ENCODE peak calls at places on chromosome 15, in five cellular contexts. H is HCT116, J is GM23248, C is neural progenitor cell, U is GM23338. S is an unnamed sample.

GRCh38 chr15:80710635-80711553 is 15.8 kb downstream of the ABHD17C start:
- DNase-seq in H (no peak), U (no peak), J (peak; percentile 42), C (no peak), S (no peak)

GRCh38 chr15:32651229-32651837 is 9.8 kb downstream of the SCG5 start:
- DNase-seq in C (peak; percentile 74), H (peak; percentile 23), J (peak; percentile 86), U (peak; percentile 86), S (peak; percentile 70)

GRCh38 chr15:63379492-63380150 is 2.0 kb downstream of the CA12 start:
- DNase-seq in C (no peak), U (no peak), J (peak; percentile 17), H (no peak), S (no peak)

GRCh38 chr15:90895571-90896117 is 7.5 kb upstream of the MAN2A2 start:
- DNase-seq in J (peak; percentile 28), U (peak; percentile 71), C (peak; percentile 26), H (no peak), S (no peak)

GRCh38 chr15:77025941-77026411 is 31.1 kb downstream of the PSTPIP1 start:
- DNase-seq in C (no peak), J (no peak), U (no peak), H (no peak), S (no peak)

GRCh38 chr15:33066584-33066983 is 127.9 kb downstream of the FMN1 start:
- DNase-seq in J (no peak), U (no peak), C (no peak), H (no peak), S (no peak)

GRCh38 chr15:101059381-101060341 is 140.5 kb downstream of the LRRK1 start:
- DNase-seq in H (no peak), C (no peak), J (no peak), U (no peak), S (no peak)

GRCh38 chr15:45179221-45179985 is 8.4 kb downstream of the SHF start:
- DNase-seq in J (peak; percentile 38), H (peak; percentile 60), C (peak; percentile 57), U (peak; percentile 84), S (peak; percentile 27)

GRCh38 chr15:95086543-95087252 is 855.3 kb downstream of the MCTP2 start:
- DNase-seq in U (no peak), J (no peak), H (peak; percentile 8), C (no peak), S (no peak)

GRCh38 chr15:32952901-32953889 is 235.4 kb downstream of the GREM1 start:
- DNase-seq in C (peak; percentile 13), H (no peak), U (peak; percentile 53), J (no peak), S (no peak)

GRCh38 chr15:101264911-101265641 is 12.2 kb downstream of the SELENOS start:
- DNase-seq in J (no peak), C (no peak), H (no peak), U (no peak), S (peak; percentile 92)

GRCh38 chr15:68401496-68402431 is 30.2 kb downstream of the ITGA11 start:
- DNase-seq in U (no peak), C (no peak), H (no peak), J (no peak), S (no peak)

GRCh38 chr15:74170845-74171578 is 2.5 kb upstream of the ISLR start:
- DNase-seq in U (no peak), C (no peak), H (no peak), J (no peak), S (no peak)

GRCh38 chr15:74826372-74826819 is at the start of gene CPLX3:
- DNase-seq in C (peak; percentile 83), H (no peak), J (peak; percentile 32), U (peak; percentile 69), S (peak; percentile 33)

GRCh38 chr15:76470691-76471090 is 134.1 kb downstream of the ISL2 start:
- DNase-seq in J (peak; percentile 63), H (no peak), U (no peak), C (no peak), S (no peak)

GRCh38 chr15:86735244-86736040 is 655.8 kb downstream of the AGBL1 start:
- DNase-seq in U (no peak), J (no peak), H (no peak), C (no peak), S (no peak)

GRCh38 chr15:75049392-75049791 is 26.0 kb downstream of the PPCDC start:
- DNase-seq in U (no peak), J (no peak), C (no peak), H (no peak), S (no peak)

GRCh38 chr15:45129651-45130129 is at the start of the genes DUOX1 and DUOXA1:
- DNase-seq in U (peak; percentile 75), C (peak; percentile 67), J (peak; percentile 56), H (peak; percentile 16), S (peak; percentile 9)

GRCh38 chr15:31439328-31439727 is 112.7 kb downstream of the KLF13 start:
- DNase-seq in H (peak; percentile 21), J (no peak), C (peak; percentile 50), U (peak; percentile 66), S (peak; percentile 51)

GRCh38 chr15:78996876-78997275 is 52.0 kb upstream of the CTSH start:
- DNase-seq in C (no peak), U (no peak), H (no peak), J (no peak), S (no peak)

GRCh38 chr15:55649058-55649423 is 60.9 kb upstream of the PYGO1 start:
- DNase-seq in J (peak; percentile 86), H (no peak), C (no peak), U (no peak), S (no peak)

GRCh38 chr15:96333194-96334016 is 2.9 kb downstream of the NR2F2 start:
- DNase-seq in U (peak; percentile 87), H (no peak), C (peak; percentile 62), J (peak; percentile 65), S (no peak)

GRCh38 chr15:38541046-38541445 is 23.6 kb downstream of the RASGRP1 start:
- DNase-seq in H (no peak), U (no peak), C (no peak), J (no peak), S (no peak)

GRCh38 chr15:83380026-83380425 is 67.1 kb upstream of the SH3GL3 start:
- DNase-seq in J (peak; percentile 53), U (no peak), C (no peak), H (peak; percentile 50), S (no peak)

DNA sequence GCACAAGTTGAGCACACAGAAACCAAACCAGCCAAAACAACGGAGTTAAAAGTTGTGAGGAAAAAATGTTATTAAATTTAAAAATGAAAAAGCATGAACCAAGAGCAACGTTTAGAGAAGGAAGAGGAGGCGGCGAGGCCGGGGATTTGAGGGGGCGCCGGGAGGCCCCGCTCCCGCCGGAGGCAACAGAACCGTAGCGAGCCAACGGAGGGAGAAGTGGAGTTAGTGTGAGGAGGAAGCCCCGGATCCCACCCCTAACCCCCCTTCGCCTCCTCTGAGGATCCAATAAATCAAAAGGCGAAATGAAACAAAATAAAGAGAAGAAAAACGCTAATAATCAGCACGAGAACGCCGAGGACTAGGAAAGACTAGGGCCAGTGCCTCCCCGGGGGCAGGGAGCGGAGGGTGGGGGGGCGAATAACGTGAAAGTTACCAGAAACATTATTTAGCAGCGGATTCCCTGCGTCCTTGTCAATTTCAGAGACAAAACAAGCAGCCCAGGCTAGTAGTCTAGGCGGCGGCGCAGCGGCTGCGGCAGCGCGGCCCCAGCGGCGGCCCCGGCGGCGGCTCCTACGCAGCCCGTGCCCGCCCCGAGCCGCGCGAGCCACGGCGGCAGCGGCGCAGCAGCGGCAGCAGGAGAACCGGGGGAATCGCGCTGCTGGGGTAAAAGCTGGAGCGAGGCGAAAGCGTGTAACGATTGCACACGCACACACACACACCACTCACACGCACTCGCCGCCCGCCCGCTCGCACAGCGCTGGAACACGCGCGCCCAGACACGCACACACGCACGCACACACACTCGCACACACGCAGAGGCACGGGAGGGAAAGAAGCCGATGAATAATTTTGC is 1.7 kb downstream of the MEIS2 start:
- DNase-seq in H (no peak), J (peak; percentile 81), U (peak; percentile 61), C (peak; percentile 77), S (peak; percentile 53)
- TF ChIP-seq EZH2phosphoT487 in H (no peak), J (no peak), U (peak; percentile 71), C (no peak), S (no peak)

GRCh38 chr15:52563499-52564060 is 5.2 kb downstream of the ARPP19 start:
- DNase-seq in C (no peak), U (no peak), J (no peak), H (no peak), S (no peak)

GRCh38 chr15:52567886-52568568 is 803 bp downstream of the ARPP19 start:
- DNase-seq in J (peak; percentile 62), H (peak; percentile 8), U (peak; percentile 39), C (no peak), S (peak; percentile 46)

GRCh38 chr15:52569244-52569585 is 385 bp upstream of the ARPP19 start:
- DNase-seq in H (no peak), J (no peak), C (no peak), U (no peak), S (no peak)

GRCh38 chr15:52568569-52569243 is at the start of gene ARPP19:
- DNase-seq in H (peak; percentile 95), U (peak; percentile 98), C (peak; percentile 97), J (peak; percentile 90), S (peak; percentile 89)

GRCh38 chr15:52566889-52567288 is 1.9 kb downstream of the ARPP19 start:
- DNase-seq in J (no peak), C (no peak), U (no peak), H (no peak), S (peak; percentile 38)
- H3K4me3 ChIP-seq in J (peak overlapping the region; percentile 95), C (peak overlapping the region; percentile 81), U (peak overlapping the region; percentile 95), H (peak overlapping the region; percentile 98), S (peak overlapping the region; percentile 77)

GRCh38 chr15:59703979-59704796 is 15.1 kb upstream of the BNIP2 start:
- DNase-seq in U (no peak), H (no peak), C (no peak), J (no peak), S (no peak)
- TF ChIP-seq EZH2phosphoT487 in U (no peak), H (no peak), C (no peak), J (no peak), S (no peak)

GRCh38 chr15:48582472-48583235 is 62.9 kb downstream of the FBN1 start:
- DNase-seq in J (peak; percentile 95), C (no peak), H (no peak), U (no peak), S (no peak)

GRCh38 chr15:48580736-48581135 is 64.8 kb downstream of the FBN1 start:
- DNase-seq in J (no peak), C (no peak), U (no peak), H (no peak), S (no peak)

GRCh38 chr15:48581221-48581620 is 64.3 kb downstream of the FBN1 start:
- DNase-seq in C (no peak), J (peak; percentile 72), U (no peak), H (no peak), S (no peak)

GRCh38 chr15:48578965-48579364 is 66.5 kb downstream of the FBN1 start:
- DNase-seq in C (no peak), U (no peak), J (peak; percentile 40), H (no peak), S (no peak)

DNA sequence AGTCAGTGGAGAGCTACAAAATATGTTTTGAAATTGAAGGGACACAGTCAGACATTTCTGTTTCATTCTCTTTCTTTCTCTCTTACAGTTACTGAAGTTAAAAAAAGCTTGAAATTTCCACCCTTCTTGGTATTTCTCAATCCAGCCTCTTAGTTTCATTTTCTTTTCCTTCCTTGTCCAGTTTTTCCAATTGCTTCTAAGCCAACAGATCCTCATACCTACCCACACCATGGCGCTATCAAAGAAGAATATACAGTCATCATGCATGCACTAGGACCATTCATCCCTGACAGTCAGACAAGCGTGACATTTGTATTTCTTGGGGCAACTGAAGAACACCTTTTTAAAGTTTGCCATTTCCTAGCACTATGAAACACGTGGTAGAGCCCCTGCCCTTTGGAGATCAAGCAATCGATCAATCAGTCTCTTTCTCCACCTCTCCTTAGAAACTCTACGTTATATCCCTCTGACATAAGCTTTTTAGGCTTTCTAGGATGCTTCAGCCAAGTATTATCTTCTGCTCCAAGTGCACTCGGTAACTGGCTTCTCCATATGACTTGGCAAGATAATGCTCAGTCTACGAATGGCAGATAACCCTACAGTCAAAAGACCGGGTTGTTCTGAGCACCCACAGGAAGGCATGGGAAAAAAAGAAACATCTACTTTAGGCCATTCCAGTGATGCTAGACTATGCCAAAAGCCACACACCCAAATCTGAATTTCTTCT is 65.4 kb downstream of the FBN1 start:
- DNase-seq in C (no peak), J (peak; percentile 61), U (no peak), H (no peak), S (no peak)
- H3K4me3 ChIP-seq in C (no peak overlapping the region), J (peak overlapping the region; percentile 44), U (no peak overlapping the region), H (no peak overlapping the region), S (no peak overlapping the region)